ENCODE peak calls at places on chromosome 19, in six cellular contexts. C, G, I, F, J and S are unnamed samples.
A peak's percentile ranks its signal among the peaks of the same experiment; 100 is the strongest.

GRCh38 chr19:7857727-7858701 is 16.2 kb downstream of the PRR36 start:
- DNase-seq in F (peak; percentile 63), J (peak; percentile 92), C (no peak), G (no peak), I (no peak), S (no peak)

GRCh38 chr19:43782689-43783231 is 2.0 kb upstream of the KCNN4 start:
- DNase-seq in C (no peak), J (no peak), F (no peak), I (no peak), G (peak; percentile 88), S (peak; percentile 62)

GRCh38 chr19:18967358-18968146 is 26.5 kb upstream of the HOMER3 start:
- DNase-seq in C (peak; percentile 85), J (no peak), F (no peak), G (peak; percentile 32), I (peak; percentile 7), S (no peak)

GRCh38 chr19:40225440-40226305 is 816 bp downstream of the CCNP start:
- DNase-seq in G (no peak), F (no peak), J (no peak), C (peak; percentile 59), I (no peak), S (no peak)

GRCh38 chr19:47152632-47153031 is 22.0 kb downstream of the SAE1 start:
- DNase-seq in G (no peak), F (no peak), C (no peak), I (no peak), J (no peak), S (no peak)

GRCh38 chr19:17095141-17095919 is 19.8 kb downstream of the MYO9B start:
- DNase-seq in G (peak; percentile 45), C (peak; percentile 87), I (peak; percentile 77), J (no peak), F (no peak), S (no peak)

GRCh38 chr19:40466219-40467006 is at the start of gene SPTBN4:
- DNase-seq in F (no peak), J (no peak), I (no peak), C (peak; percentile 11), G (peak; percentile 30), S (no peak)

GRCh38 chr19:9406798-9407352 is 28.5 kb downstream of the ZNF266 start:
- DNase-seq in J (no peak), F (no peak), C (peak; percentile 95), I (no peak), G (peak; percentile 26), S (no peak)

GRCh38 chr19:8206147-8207087 is 2.8 kb upstream of the CERS4 start:
- DNase-seq in F (no peak), J (peak; percentile 60), G (no peak), I (no peak), C (no peak), S (no peak)

GRCh38 chr19:7637374-7638256 is 705 bp downstream of the STXBP2 start:
- DNase-seq in I (no peak), G (peak; percentile 59), F (no peak), J (no peak), C (no peak), S (peak; percentile 24)

GRCh38 chr19:15508035-15508710 is at the start of gene CYP4F22:
- DNase-seq in J (no peak), C (no peak), F (no peak), I (no peak), G (no peak), S (no peak)

GRCh38 chr19:47820410-47820809 is 1.3 kb upstream of the CRX start:
- DNase-seq in I (no peak), J (no peak), F (no peak), G (no peak), C (no peak), S (no peak)

GRCh38 chr19:4338441-4339350 is at the start of gene STAP2:
- DNase-seq in G (peak; percentile 88), J (peak; percentile 51), I (no peak), F (peak; percentile 33), C (no peak), S (no peak)

GRCh38 chr19:6536138-6536671 is 5.4 kb downstream of the TNFSF9 start:
- DNase-seq in J (peak; percentile 84), I (no peak), F (peak; percentile 32), G (peak; percentile 74), C (peak; percentile 27), S (peak; percentile 58)

GRCh38 chr19:18488838-18489626 is 32.8 kb downstream of the ELL start:
- DNase-seq in J (peak; percentile 63), F (peak; percentile 84), I (no peak), C (no peak), G (peak; percentile 45), S (no peak)

GRCh38 chr19:4987692-4988370 is 18.9 kb downstream of the KDM4B start:
- DNase-seq in I (no peak), J (no peak), G (no peak), C (peak; percentile 19), F (no peak), S (no peak)

GRCh38 chr19:18696023-18696422 is 12.5 kb downstream of the CRTC1 start:
- DNase-seq in G (no peak), F (no peak), I (no peak), C (no peak), J (no peak), S (no peak)

GRCh38 chr19:38118176-38118575 is 105.8 kb downstream of the DPF1 start:
- DNase-seq in F (no peak), I (no peak), G (no peak), C (no peak), J (no peak), S (no peak)

GRCh38 chr19:17243854-17244617 is 1.7 kb downstream of the NR2F6 start:
- DNase-seq in I (no peak), G (peak; percentile 70), F (peak; percentile 58), C (peak; percentile 81), J (peak; percentile 79), S (no peak)

DNA sequence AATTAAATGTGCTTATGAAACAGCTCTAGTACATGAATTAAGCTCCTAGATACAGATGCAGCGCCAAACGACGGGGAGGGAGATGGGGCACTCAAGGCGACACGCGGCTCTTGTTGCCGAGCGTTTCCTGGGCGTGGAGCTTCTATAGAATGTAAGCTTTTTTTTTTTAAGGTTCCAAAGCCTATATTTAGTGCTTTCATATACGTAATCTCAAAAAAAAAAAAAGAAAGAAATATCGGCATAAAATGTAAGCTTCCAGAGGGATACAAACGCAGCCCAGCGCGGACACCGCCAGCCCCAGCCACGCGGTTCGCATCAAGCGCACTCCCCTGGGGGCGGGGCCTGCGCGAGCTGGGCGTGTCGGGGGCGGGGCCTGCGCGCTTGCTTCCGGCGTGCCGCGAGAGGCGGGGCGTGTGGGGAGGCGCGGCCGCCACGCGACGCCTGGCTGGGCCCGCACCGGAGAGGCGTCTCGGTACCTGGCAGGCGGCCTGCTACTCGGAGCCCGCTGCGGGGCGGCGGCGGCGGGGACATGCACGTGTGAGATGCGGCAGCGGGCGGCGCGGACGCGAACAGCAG is at the start of gene URI1:
- DNase-seq in C (peak; percentile 96), F (peak; percentile 93), J (peak; percentile 90), I (peak; percentile 65), G (peak; percentile 95), S (peak; percentile 88)
- H3K4me1 ChIP-seq in C (peaks cover 34% of the 10 kb centered on the region), F (no peaks in the 10 kb centered on the region), J (no peaks in the 10 kb centered on the region), I (peaks cover 23% of the 10 kb centered on the region), G (peaks cover 23% of the 10 kb centered on the region), S (peaks cover 51% of the 10 kb centered on the region)

GRCh38 chr19:57421037-57421436 is 10.1 kb downstream of the ZNF17 start:
- DNase-seq in C (no peak), F (no peak), J (no peak), I (no peak), G (no peak), S (no peak)

GRCh38 chr19:57419439-57419838 is 8.5 kb downstream of the ZNF17 start:
- DNase-seq in I (no peak), J (no peak), F (no peak), C (no peak), G (no peak), S (no peak)
- H3K36me3 ChIP-seq in I (peaks cover 74% of the 10 kb centered on the region), J (peaks cover 4% of the 10 kb centered on the region), F (peaks cover 16% of the 10 kb centered on the region), C (peaks cover 31% of the 10 kb centered on the region), G (peaks cover 13% of the 10 kb centered on the region), S (peaks cover 61% of the 10 kb centered on the region)

GRCh38 chr19:1153891-1154730 is 20.0 kb downstream of the SBNO2 start:
- DNase-seq in C (no peak), F (no peak), I (no peak), G (no peak), J (no peak), S (no peak)

GRCh38 chr19:1154731-1155351 is 19.2 kb downstream of the SBNO2 start:
- DNase-seq in G (peak; percentile 89), I (peak; percentile 80), C (peak; percentile 98), J (no peak), F (no peak), S (no peak)

GRCh38 chr19:1156305-1156801 is 17.7 kb downstream of the SBNO2 start:
- DNase-seq in C (peak; percentile 80), J (no peak), I (no peak), F (no peak), G (no peak), S (no peak)

GRCh38 chr19:1156830-1157615 is 17.0 kb downstream of the SBNO2 start:
- DNase-seq in I (no peak), F (no peak), G (no peak), J (no peak), C (no peak), S (no peak)

GRCh38 chr19:1155352-1156304 is 18.4 kb downstream of the SBNO2 start:
- DNase-seq in G (no peak), F (no peak), C (peak; percentile 65), J (no peak), I (no peak), S (no peak)
- H3K4me3 ChIP-seq in G (no peak overlapping the region), F (no peak overlapping the region), C (peak overlapping the region; percentile 67), J (no peak overlapping the region), I (peak overlapping the region; percentile 58), S (no peak overlapping the region)

DNA sequence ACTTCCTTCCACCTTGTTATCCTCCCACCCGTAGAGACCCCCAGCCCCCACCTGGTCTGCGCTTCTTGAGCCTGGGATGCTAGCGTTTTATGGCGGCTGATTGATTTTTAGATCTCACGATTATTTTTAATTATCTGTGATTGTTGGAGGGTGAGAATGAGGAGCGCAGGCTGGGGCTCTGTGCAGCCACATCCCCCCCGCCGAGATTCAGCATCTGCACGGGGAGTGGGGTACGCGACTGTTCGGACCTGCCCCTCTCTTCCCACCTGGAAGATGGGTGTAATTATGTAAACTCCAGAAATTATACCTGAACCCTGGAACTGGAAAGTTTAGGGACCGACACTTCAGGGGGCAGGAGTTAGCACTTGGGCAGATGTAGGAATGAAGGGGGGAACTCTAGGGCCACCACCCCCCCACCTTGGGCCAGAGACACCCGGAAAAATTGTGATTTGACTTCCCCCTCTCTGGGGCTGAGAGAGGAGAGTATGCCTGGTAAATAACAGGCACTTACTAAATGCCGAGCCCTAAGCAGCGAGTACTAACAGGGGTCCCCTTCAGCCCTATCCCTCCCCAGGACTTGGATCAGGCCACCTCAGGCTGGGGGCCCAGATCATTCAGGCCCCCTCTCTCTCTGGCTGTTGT is 1.8 kb upstream of the ONECUT3 start:
- DNase-seq in G (no peak), F (no peak), J (no peak), I (no peak), C (no peak), S (no peak)
- H3K4me1 ChIP-seq in G (peaks cover 24% of the 10 kb centered on the region), F (no peaks in the 10 kb centered on the region), J (peaks cover 1% of the 10 kb centered on the region), I (peaks cover 13% of the 10 kb centered on the region), C (peaks cover 2% of the 10 kb centered on the region), S (peaks cover 33% of the 10 kb centered on the region)